ENCODE peak calls at places on chromosomes 3 and 15, in seven cellular contexts. One of them, this sample, is unnamed.

GRCh38 chr3:52532838-52533622 is 627 bp downstream of the NT5DC2 start:
- DNase-seq in heart left ventricle: no peak
- DNase-seq in HepG2: no peak
- DNase-seq in epithelial cell of esophagus: no peak
- DNase-seq in astrocyte of the spinal cord: peak
- DNase-seq in mammary epithelial cell: peak
- DNase-seq in psoas muscle: no peak
- DNase-seq in this sample: peak

GRCh38 chr3:127484601-127485388 is 105.7 kb downstream of the TPRA1 start:
- DNase-seq in HepG2: no peak
- DNase-seq in mammary epithelial cell: peak
- DNase-seq in heart left ventricle: no peak
- DNase-seq in epithelial cell of esophagus: no peak
- DNase-seq in psoas muscle: no peak
- DNase-seq in astrocyte of the spinal cord: no peak
- DNase-seq in this sample: peak

GRCh38 chr3:106176734-106177133 is 307.9 kb upstream of the CBLB start:
- DNase-seq in mammary epithelial cell: no peak
- DNase-seq in epithelial cell of esophagus: no peak
- DNase-seq in heart left ventricle: no peak
- DNase-seq in psoas muscle: no peak
- DNase-seq in HepG2: no peak
- DNase-seq in astrocyte of the spinal cord: peak
- DNase-seq in this sample: peak

GRCh38 chr3:150145659-150146058 is 175.0 kb upstream of the PFN2 start:
- DNase-seq in mammary epithelial cell: no peak
- DNase-seq in epithelial cell of esophagus: no peak
- DNase-seq in heart left ventricle: no peak
- DNase-seq in HepG2: no peak
- DNase-seq in psoas muscle: no peak
- DNase-seq in astrocyte of the spinal cord: peak
- DNase-seq in this sample: no peak

GRCh38 chr3:7029562-7029961 is 168.6 kb downstream of the GRM7 start:
- DNase-seq in psoas muscle: no peak
- DNase-seq in HepG2: no peak
- DNase-seq in astrocyte of the spinal cord: no peak
- DNase-seq in mammary epithelial cell: no peak
- DNase-seq in epithelial cell of esophagus: no peak
- DNase-seq in heart left ventricle: no peak
- DNase-seq in this sample: no peak

GRCh38 chr3:78580691-78581090 is 1187.1 kb downstream of the ROBO1 start:
- DNase-seq in psoas muscle: no peak
- DNase-seq in HepG2: no peak
- DNase-seq in astrocyte of the spinal cord: no peak
- DNase-seq in mammary epithelial cell: no peak
- DNase-seq in epithelial cell of esophagus: peak
- DNase-seq in heart left ventricle: no peak
- DNase-seq in this sample: no peak

GRCh38 chr15:64343222-64343621 is 12.8 kb downstream of the CSNK1G1 start:
- DNase-seq in epithelial cell of esophagus: no peak
- DNase-seq in astrocyte of the spinal cord: no peak
- DNase-seq in heart left ventricle: no peak
- DNase-seq in psoas muscle: no peak
- DNase-seq in mammary epithelial cell: no peak
- DNase-seq in HepG2: no peak
- DNase-seq in this sample: no peak

GRCh38 chr3:29973763-29974162 is 632.6 kb upstream of the TGFBR2 start:
- DNase-seq in astrocyte of the spinal cord: no peak
- DNase-seq in mammary epithelial cell: no peak
- DNase-seq in psoas muscle: no peak
- DNase-seq in HepG2: no peak
- DNase-seq in heart left ventricle: no peak
- DNase-seq in epithelial cell of esophagus: no peak
- DNase-seq in this sample: no peak

GRCh38 chr3:153315781-153316180 is 153.8 kb downstream of the RAP2B start:
- DNase-seq in mammary epithelial cell: no peak
- DNase-seq in psoas muscle: no peak
- DNase-seq in heart left ventricle: no peak
- DNase-seq in epithelial cell of esophagus: no peak
- DNase-seq in HepG2: no peak
- DNase-seq in astrocyte of the spinal cord: peak
- DNase-seq in this sample: no peak

GRCh38 chr3:22401499-22401898 is 650.5 kb upstream of the ZNF385D start:
- DNase-seq in heart left ventricle: no peak
- DNase-seq in epithelial cell of esophagus: no peak
- DNase-seq in mammary epithelial cell: no peak
- DNase-seq in astrocyte of the spinal cord: no peak
- DNase-seq in psoas muscle: no peak
- DNase-seq in HepG2: no peak
- DNase-seq in this sample: no peak

GRCh38 chr15:40471105-40471777 is 457 bp downstream of the CHST14 start:
- DNase-seq in mammary epithelial cell: no peak
- DNase-seq in astrocyte of the spinal cord: peak
- DNase-seq in HepG2: no peak
- DNase-seq in psoas muscle: peak
- DNase-seq in heart left ventricle: no peak
- DNase-seq in epithelial cell of esophagus: no peak
- DNase-seq in this sample: peak

GRCh38 chr3:162014284-162014683 is 517.7 kb downstream of the OTOL1 start:
- DNase-seq in heart left ventricle: no peak
- DNase-seq in mammary epithelial cell: no peak
- DNase-seq in astrocyte of the spinal cord: no peak
- DNase-seq in epithelial cell of esophagus: peak
- DNase-seq in HepG2: no peak
- DNase-seq in psoas muscle: no peak
- DNase-seq in this sample: no peak

GRCh38 chr15:81050806-81051205 is 50.1 kb downstream of the TLNRD1 start:
- DNase-seq in epithelial cell of esophagus: no peak
- DNase-seq in heart left ventricle: no peak
- DNase-seq in astrocyte of the spinal cord: no peak
- DNase-seq in HepG2: no peak
- DNase-seq in mammary epithelial cell: no peak
- DNase-seq in psoas muscle: no peak
- DNase-seq in this sample: no peak

GRCh38 chr3:17292556-17292955 is 407.8 kb downstream of the PLCL2 start:
- DNase-seq in astrocyte of the spinal cord: no peak
- DNase-seq in HepG2: no peak
- DNase-seq in psoas muscle: no peak
- DNase-seq in mammary epithelial cell: no peak
- DNase-seq in heart left ventricle: no peak
- DNase-seq in epithelial cell of esophagus: no peak
- DNase-seq in this sample: no peak

GRCh38 chr15:51776952-51777574 is 25.7 kb downstream of the TMOD2 start:
- DNase-seq in mammary epithelial cell: peak
- DNase-seq in HepG2: peak
- DNase-seq in heart left ventricle: peak
- DNase-seq in psoas muscle: peak
- DNase-seq in astrocyte of the spinal cord: peak
- DNase-seq in epithelial cell of esophagus: peak
- DNase-seq in this sample: peak

GRCh38 chr15:25422021-25422420 is 16.8 kb downstream of the UBE3A start:
- DNase-seq in mammary epithelial cell: peak
- DNase-seq in epithelial cell of esophagus: no peak
- DNase-seq in HepG2: no peak
- DNase-seq in psoas muscle: no peak
- DNase-seq in heart left ventricle: no peak
- DNase-seq in astrocyte of the spinal cord: no peak
- DNase-seq in this sample: no peak

GRCh38 chr15:100769975-100770340 is 109.7 kb upstream of the ALDH1A3 start:
- DNase-seq in psoas muscle: no peak
- DNase-seq in heart left ventricle: no peak
- DNase-seq in epithelial cell of esophagus: no peak
- DNase-seq in mammary epithelial cell: no peak
- DNase-seq in HepG2: no peak
- DNase-seq in astrocyte of the spinal cord: no peak
- DNase-seq in this sample: no peak

GRCh38 chr3:67118122-67118521 is 120.0 kb downstream of the KBTBD8 start:
- DNase-seq in HepG2: no peak
- DNase-seq in epithelial cell of esophagus: no peak
- DNase-seq in psoas muscle: no peak
- DNase-seq in mammary epithelial cell: no peak
- DNase-seq in astrocyte of the spinal cord: no peak
- DNase-seq in heart left ventricle: no peak
- DNase-seq in this sample: no peak
- TF ChIP-seq CTCF in HepG2: no peak
- TF ChIP-seq CTCF in epithelial cell of esophagus: no peak
- TF ChIP-seq CTCF in psoas muscle: no peak
- TF ChIP-seq CTCF in mammary epithelial cell: no peak
- TF ChIP-seq CTCF in astrocyte of the spinal cord: no peak
- TF ChIP-seq CTCF in heart left ventricle: no peak
- TF ChIP-seq CTCF in this sample: no peak

GRCh38 chr15:89577776-89578115 is 2.5 kb downstream of the TICRR start:
- DNase-seq in heart left ventricle: no peak
- DNase-seq in mammary epithelial cell: no peak
- DNase-seq in psoas muscle: no peak
- DNase-seq in epithelial cell of esophagus: no peak
- DNase-seq in HepG2: no peak
- DNase-seq in astrocyte of the spinal cord: no peak
- DNase-seq in this sample: no peak
- H3K4me3 ChIP-seq in heart left ventricle: no peak
- H3K4me3 ChIP-seq in mammary epithelial cell: peak
- H3K4me3 ChIP-seq in psoas muscle: no peak
- H3K4me3 ChIP-seq in epithelial cell of esophagus: peak
- H3K4me3 ChIP-seq in HepG2: peak
- H3K4me3 ChIP-seq in astrocyte of the spinal cord: peak
- H3K4me3 ChIP-seq in this sample: peak

GRCh38 chr15:57611938-57612337 is 20.2 kb downstream of the MYZAP start:
- DNase-seq in heart left ventricle: no peak
- DNase-seq in HepG2: peak
- DNase-seq in astrocyte of the spinal cord: peak
- DNase-seq in psoas muscle: no peak
- DNase-seq in epithelial cell of esophagus: peak
- DNase-seq in mammary epithelial cell: peak
- DNase-seq in this sample: no peak
- TF ChIP-seq CTCF in heart left ventricle: peak
- TF ChIP-seq CTCF in HepG2: peak
- TF ChIP-seq CTCF in astrocyte of the spinal cord: peak
- TF ChIP-seq CTCF in psoas muscle: peak
- TF ChIP-seq CTCF in epithelial cell of esophagus: peak
- TF ChIP-seq CTCF in mammary epithelial cell: peak
- TF ChIP-seq CTCF in this sample: no peak

GRCh38 chr3:55620361-55621025 is 133.4 kb upstream of the WNT5A start:
- DNase-seq in astrocyte of the spinal cord: peak
- DNase-seq in HepG2: no peak
- DNase-seq in epithelial cell of esophagus: peak
- DNase-seq in mammary epithelial cell: peak
- DNase-seq in heart left ventricle: no peak
- DNase-seq in psoas muscle: no peak
- DNase-seq in this sample: peak
- H3K4me3 ChIP-seq in astrocyte of the spinal cord: no peak
- H3K4me3 ChIP-seq in HepG2: no peak
- H3K4me3 ChIP-seq in epithelial cell of esophagus: no peak
- H3K4me3 ChIP-seq in mammary epithelial cell: no peak
- H3K4me3 ChIP-seq in heart left ventricle: no peak
- H3K4me3 ChIP-seq in psoas muscle: no peak
- H3K4me3 ChIP-seq in this sample: peak

GRCh38 chr15:71468715-71469114 is 341.6 kb upstream of the NR2E3 start:
- DNase-seq in HepG2: no peak
- DNase-seq in astrocyte of the spinal cord: no peak
- DNase-seq in epithelial cell of esophagus: no peak
- DNase-seq in heart left ventricle: no peak
- DNase-seq in psoas muscle: no peak
- DNase-seq in mammary epithelial cell: no peak
- DNase-seq in this sample: no peak

GRCh38 chr15:71471347-71471746 is 339.0 kb upstream of the NR2E3 start:
- DNase-seq in HepG2: no peak
- DNase-seq in astrocyte of the spinal cord: no peak
- DNase-seq in heart left ventricle: no peak
- DNase-seq in mammary epithelial cell: peak
- DNase-seq in epithelial cell of esophagus: peak
- DNase-seq in psoas muscle: no peak
- DNase-seq in this sample: peak

GRCh38 chr15:71465109-71465508 is 345.2 kb upstream of the NR2E3 start:
- DNase-seq in epithelial cell of esophagus: no peak
- DNase-seq in heart left ventricle: no peak
- DNase-seq in astrocyte of the spinal cord: no peak
- DNase-seq in HepG2: no peak
- DNase-seq in psoas muscle: no peak
- DNase-seq in mammary epithelial cell: no peak
- DNase-seq in this sample: no peak

GRCh38 chr15:71472699-71473098 is 337.7 kb upstream of the NR2E3 start:
- DNase-seq in psoas muscle: no peak
- DNase-seq in astrocyte of the spinal cord: no peak
- DNase-seq in epithelial cell of esophagus: no peak
- DNase-seq in mammary epithelial cell: no peak
- DNase-seq in HepG2: no peak
- DNase-seq in heart left ventricle: no peak
- DNase-seq in this sample: peak

GRCh38 chr15:71469393-71469792 is 341.0 kb upstream of the NR2E3 start:
- DNase-seq in psoas muscle: no peak
- DNase-seq in heart left ventricle: no peak
- DNase-seq in astrocyte of the spinal cord: no peak
- DNase-seq in HepG2: no peak
- DNase-seq in mammary epithelial cell: no peak
- DNase-seq in epithelial cell of esophagus: no peak
- DNase-seq in this sample: no peak
- TF ChIP-seq CTCF in psoas muscle: no peak
- TF ChIP-seq CTCF in heart left ventricle: no peak
- TF ChIP-seq CTCF in astrocyte of the spinal cord: no peak
- TF ChIP-seq CTCF in HepG2: no peak
- TF ChIP-seq CTCF in mammary epithelial cell: no peak
- TF ChIP-seq CTCF in epithelial cell of esophagus: no peak
- TF ChIP-seq CTCF in this sample: no peak

DNA sequence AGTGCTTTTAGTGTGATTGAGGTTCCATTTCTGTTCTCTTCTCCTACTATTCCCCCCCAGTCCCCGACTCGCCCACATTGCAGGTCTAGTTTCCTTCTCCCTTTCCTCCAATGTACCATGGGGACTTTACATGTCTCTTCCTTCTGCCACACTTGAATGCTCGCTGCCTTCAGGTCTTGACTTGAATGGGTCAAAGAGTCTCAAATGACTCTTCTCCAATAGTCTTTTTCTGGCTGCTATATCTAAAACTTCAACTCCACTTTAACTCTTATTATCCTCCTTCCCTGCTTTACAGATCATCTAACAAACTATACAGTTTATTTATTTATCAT is 213.9 kb upstream of the SLC2A2 start:
- DNase-seq in astrocyte of the spinal cord: no peak
- DNase-seq in HepG2: no peak
- DNase-seq in epithelial cell of esophagus: no peak
- DNase-seq in psoas muscle: no peak
- DNase-seq in heart left ventricle: no peak
- DNase-seq in mammary epithelial cell: no peak
- DNase-seq in this sample: no peak
- H3K4me3 ChIP-seq in astrocyte of the spinal cord: no peak
- H3K4me3 ChIP-seq in HepG2: no peak
- H3K4me3 ChIP-seq in epithelial cell of esophagus: no peak
- H3K4me3 ChIP-seq in psoas muscle: no peak
- H3K4me3 ChIP-seq in heart left ventricle: no peak
- H3K4me3 ChIP-seq in mammary epithelial cell: no peak
- H3K4me3 ChIP-seq in this sample: no peak

This sample was measured in GM12865.